ENCODE peak calls at places on chromosomes 6 and 20, in four cellular contexts. Q, S, E and M are unnamed samples.

GRCh38 chr20:8435251-8436035 is 303.4 kb downstream of the PLCB1 start:
- DNase-seq in Q (peak; percentile 27), S (no peak), E (no peak), M (peak; percentile 31)

GRCh38 chr6:119129148-119129967 is 50.9 kb upstream of the FAM184A start:
- DNase-seq in Q (peak; percentile 71), S (no peak), E (no peak), M (peak; percentile 85)

GRCh38 chr6:52517502-52518278 is 59.2 kb downstream of the TRAM2 start:
- DNase-seq in Q (peak; percentile 67), S (peak; percentile 10), E (peak; percentile 75), M (peak; percentile 93)

GRCh38 chr6:46113370-46113769 is 16.4 kb upstream of the ENPP4 start:
- DNase-seq in Q (no peak), S (no peak), E (no peak), M (peak; percentile 96)

GRCh38 chr20:9103955-9104354 is 35.1 kb downstream of the PLCB4 start:
- DNase-seq in Q (no peak), S (no peak), E (no peak), M (peak; percentile 49)

GRCh38 chr6:4573958-4574481 is 202.2 kb upstream of the CDYL start:
- DNase-seq in Q (no peak), S (no peak), E (no peak), M (no peak)

GRCh38 chr20:4713401-4713800 is 8.3 kb upstream of the PRND start:
- DNase-seq in Q (no peak), S (no peak), E (no peak), M (no peak)

GRCh38 chr20:43925215-43925614 is 10.6 kb downstream of the TOX2 start:
- DNase-seq in Q (no peak), S (no peak), E (no peak), M (no peak)

GRCh38 chr20:62064788-62065668 is 653 bp downstream of the TAF4 start:
- DNase-seq in Q (no peak), S (no peak), E (no peak), M (peak; percentile 36)

GRCh38 chr6:26607434-26608230 is 10.9 kb downstream of the ABT1 start:
- DNase-seq in Q (peak; percentile 85), S (no peak), E (no peak), M (peak; percentile 82)

GRCh38 chr6:132087391-132087790 is 136.2 kb upstream of the CCN2 start:
- DNase-seq in Q (no peak), S (no peak), E (no peak), M (peak; percentile 72)